ENCODE peak calls at places on chromosomes 2 and 18, in eight cellular contexts. One of them, this sample, is unnamed.

GRCh38 chr2:217857624-217858506 is 144.9 kb downstream of the TNS1 start:
- ATAC-seq in body of pancreas: no peak
- ATAC-seq in right lobe of liver: no peak
- ATAC-seq in A549: no peak
- ATAC-seq in upper lobe of left lung: no peak
- ATAC-seq in IMR-90: no peak
- ATAC-seq in heart left ventricle: peak; percentile 80
- ATAC-seq in HCT116: no peak
- ATAC-seq in this sample: peak; percentile 27

GRCh38 chr18:54879691-54880090 is 51.4 kb downstream of the RAB27B start:
- ATAC-seq in body of pancreas: no peak
- ATAC-seq in right lobe of liver: peak; percentile 32
- ATAC-seq in A549: no peak
- ATAC-seq in upper lobe of left lung: no peak
- ATAC-seq in IMR-90: no peak
- ATAC-seq in heart left ventricle: no peak
- ATAC-seq in HCT116: no peak
- ATAC-seq in this sample: no peak

GRCh38 chr2:28319118-28320008 is 73.3 kb upstream of the FOSL2 start:
- ATAC-seq in body of pancreas: no peak
- ATAC-seq in right lobe of liver: no peak
- ATAC-seq in A549: no peak
- ATAC-seq in upper lobe of left lung: no peak
- ATAC-seq in IMR-90: no peak
- ATAC-seq in heart left ventricle: no peak
- ATAC-seq in HCT116: no peak
- ATAC-seq in this sample: no peak

GRCh38 chr2:149598014-149598395 is 10.4 kb upstream of the MMADHC start:
- ATAC-seq in body of pancreas: no peak
- ATAC-seq in right lobe of liver: peak; percentile 10
- ATAC-seq in A549: peak; percentile 78
- ATAC-seq in upper lobe of left lung: peak; percentile 46
- ATAC-seq in IMR-90: peak; percentile 56
- ATAC-seq in heart left ventricle: peak; percentile 42
- ATAC-seq in HCT116: peak; percentile 53
- ATAC-seq in this sample: peak; percentile 35

GRCh38 chr2:144052103-144052502 is 467.8 kb downstream of the ZEB2 start:
- ATAC-seq in body of pancreas: no peak
- ATAC-seq in right lobe of liver: no peak
- ATAC-seq in A549: no peak
- ATAC-seq in upper lobe of left lung: no peak
- ATAC-seq in IMR-90: no peak
- ATAC-seq in heart left ventricle: no peak
- ATAC-seq in HCT116: no peak
- ATAC-seq in this sample: no peak

GRCh38 chr2:72027426-72028161 is 120.1 kb downstream of the CYP26B1 start:
- ATAC-seq in body of pancreas: no peak
- ATAC-seq in right lobe of liver: no peak
- ATAC-seq in A549: no peak
- ATAC-seq in upper lobe of left lung: no peak
- ATAC-seq in IMR-90: no peak
- ATAC-seq in heart left ventricle: no peak
- ATAC-seq in HCT116: peak; percentile 68
- ATAC-seq in this sample: no peak

GRCh38 chr2:37985333-37985732 is 60.2 kb downstream of the RMDN2 start:
- ATAC-seq in body of pancreas: no peak
- ATAC-seq in right lobe of liver: no peak
- ATAC-seq in A549: no peak
- ATAC-seq in upper lobe of left lung: no peak
- ATAC-seq in IMR-90: peak; percentile 48
- ATAC-seq in heart left ventricle: no peak
- ATAC-seq in HCT116: no peak
- ATAC-seq in this sample: no peak

GRCh38 chr2:15979759-15980604 is 39.6 kb downstream of the MYCN start:
- ATAC-seq in body of pancreas: no peak
- ATAC-seq in right lobe of liver: no peak
- ATAC-seq in A549: no peak
- ATAC-seq in upper lobe of left lung: no peak
- ATAC-seq in IMR-90: no peak
- ATAC-seq in heart left ventricle: no peak
- ATAC-seq in HCT116: no peak
- ATAC-seq in this sample: no peak

GRCh38 chr2:221747289-221747972 is 175.3 kb upstream of the EPHA4 start:
- ATAC-seq in body of pancreas: no peak
- ATAC-seq in right lobe of liver: no peak
- ATAC-seq in A549: no peak
- ATAC-seq in upper lobe of left lung: no peak
- ATAC-seq in IMR-90: no peak
- ATAC-seq in heart left ventricle: no peak
- ATAC-seq in HCT116: no peak
- ATAC-seq in this sample: no peak

GRCh38 chr2:119178811-119179601 is 20.5 kb upstream of the C1QL2 start:
- ATAC-seq in body of pancreas: peak; percentile 71
- ATAC-seq in right lobe of liver: no peak
- ATAC-seq in A549: peak; percentile 9
- ATAC-seq in upper lobe of left lung: no peak
- ATAC-seq in IMR-90: peak; percentile 45
- ATAC-seq in heart left ventricle: peak; percentile 19
- ATAC-seq in HCT116: no peak
- ATAC-seq in this sample: no peak

GRCh38 chr2:213229814-213230213 is 54.5 kb upstream of the SPAG16 start:
- ATAC-seq in body of pancreas: no peak
- ATAC-seq in right lobe of liver: no peak
- ATAC-seq in A549: peak; percentile 77
- ATAC-seq in upper lobe of left lung: no peak
- ATAC-seq in IMR-90: no peak
- ATAC-seq in heart left ventricle: no peak
- ATAC-seq in HCT116: no peak
- ATAC-seq in this sample: no peak

GRCh38 chr2:213233438-213234330 is 50.6 kb upstream of the SPAG16 start:
- ATAC-seq in body of pancreas: no peak
- ATAC-seq in right lobe of liver: no peak
- ATAC-seq in A549: no peak
- ATAC-seq in upper lobe of left lung: no peak
- ATAC-seq in IMR-90: no peak
- ATAC-seq in heart left ventricle: no peak
- ATAC-seq in HCT116: no peak
- ATAC-seq in this sample: no peak

GRCh38 chr2:213232649-213233437 is 51.4 kb upstream of the SPAG16 start:
- ATAC-seq in body of pancreas: no peak
- ATAC-seq in right lobe of liver: no peak
- ATAC-seq in A549: peak; percentile 39
- ATAC-seq in upper lobe of left lung: no peak
- ATAC-seq in IMR-90: peak; percentile 53
- ATAC-seq in heart left ventricle: no peak
- ATAC-seq in HCT116: no peak
- ATAC-seq in this sample: no peak

GRCh38 chr2:213234641-213235040 is 49.6 kb upstream of the SPAG16 start:
- ATAC-seq in body of pancreas: no peak
- ATAC-seq in right lobe of liver: no peak
- ATAC-seq in A549: no peak
- ATAC-seq in upper lobe of left lung: no peak
- ATAC-seq in IMR-90: no peak
- ATAC-seq in heart left ventricle: no peak
- ATAC-seq in HCT116: no peak
- ATAC-seq in this sample: no peak

GRCh38 chr2:213231966-213232365 is 52.3 kb upstream of the SPAG16 start:
- ATAC-seq in body of pancreas: no peak
- ATAC-seq in right lobe of liver: no peak
- ATAC-seq in A549: no peak
- ATAC-seq in upper lobe of left lung: no peak
- ATAC-seq in IMR-90: no peak
- ATAC-seq in heart left ventricle: no peak
- ATAC-seq in HCT116: no peak
- ATAC-seq in this sample: no peak
- TF ChIP-seq POLR2A in body of pancreas: no peak
- TF ChIP-seq POLR2A in right lobe of liver: no peak
- TF ChIP-seq POLR2A in A549: no peak
- TF ChIP-seq POLR2A in upper lobe of left lung: no peak
- TF ChIP-seq POLR2A in IMR-90: no peak
- TF ChIP-seq POLR2A in heart left ventricle: no peak
- TF ChIP-seq POLR2A in HCT116: no peak
- TF ChIP-seq POLR2A in this sample: no peak

GRCh38 chr2:181892795-181893435 is 1.4 kb downstream of the ITPRID2 start:
- ATAC-seq in body of pancreas: no peak
- ATAC-seq in right lobe of liver: no peak
- ATAC-seq in A549: no peak
- ATAC-seq in upper lobe of left lung: no peak
- ATAC-seq in IMR-90: no peak
- ATAC-seq in heart left ventricle: no peak
- ATAC-seq in HCT116: no peak
- ATAC-seq in this sample: no peak
- TF ChIP-seq POLR2A in body of pancreas: no peak
- TF ChIP-seq POLR2A in right lobe of liver: no peak
- TF ChIP-seq POLR2A in A549: no peak
- TF ChIP-seq POLR2A in upper lobe of left lung: peak; percentile 4
- TF ChIP-seq POLR2A in IMR-90: no peak
- TF ChIP-seq POLR2A in heart left ventricle: no peak
- TF ChIP-seq POLR2A in HCT116: no peak
- TF ChIP-seq POLR2A in this sample: no peak

GRCh38 chr18:25497395-25497794 is 145.4 kb upstream of the ZNF521 start:
- ATAC-seq in body of pancreas: no peak
- ATAC-seq in right lobe of liver: no peak
- ATAC-seq in A549: no peak
- ATAC-seq in upper lobe of left lung: no peak
- ATAC-seq in IMR-90: peak; percentile 67
- ATAC-seq in heart left ventricle: no peak
- ATAC-seq in HCT116: no peak
- ATAC-seq in this sample: no peak
- TF ChIP-seq POLR2A in body of pancreas: no peak
- TF ChIP-seq POLR2A in right lobe of liver: no peak
- TF ChIP-seq POLR2A in A549: no peak
- TF ChIP-seq POLR2A in upper lobe of left lung: no peak
- TF ChIP-seq POLR2A in IMR-90: no peak
- TF ChIP-seq POLR2A in heart left ventricle: no peak
- TF ChIP-seq POLR2A in HCT116: no peak
- TF ChIP-seq POLR2A in this sample: no peak

GRCh38 chr2:66862871-66863650 is 428.1 kb downstream of the MEIS1 start:
- ATAC-seq in body of pancreas: no peak
- ATAC-seq in right lobe of liver: no peak
- ATAC-seq in A549: no peak
- ATAC-seq in upper lobe of left lung: peak; percentile 71
- ATAC-seq in IMR-90: peak; percentile 74
- ATAC-seq in heart left ventricle: no peak
- ATAC-seq in HCT116: no peak
- ATAC-seq in this sample: peak; percentile 90
- TF ChIP-seq POLR2A in body of pancreas: no peak
- TF ChIP-seq POLR2A in right lobe of liver: no peak
- TF ChIP-seq POLR2A in A549: no peak
- TF ChIP-seq POLR2A in upper lobe of left lung: no peak
- TF ChIP-seq POLR2A in IMR-90: no peak
- TF ChIP-seq POLR2A in heart left ventricle: no peak
- TF ChIP-seq POLR2A in HCT116: no peak
- TF ChIP-seq POLR2A in this sample: no peak

DNA sequence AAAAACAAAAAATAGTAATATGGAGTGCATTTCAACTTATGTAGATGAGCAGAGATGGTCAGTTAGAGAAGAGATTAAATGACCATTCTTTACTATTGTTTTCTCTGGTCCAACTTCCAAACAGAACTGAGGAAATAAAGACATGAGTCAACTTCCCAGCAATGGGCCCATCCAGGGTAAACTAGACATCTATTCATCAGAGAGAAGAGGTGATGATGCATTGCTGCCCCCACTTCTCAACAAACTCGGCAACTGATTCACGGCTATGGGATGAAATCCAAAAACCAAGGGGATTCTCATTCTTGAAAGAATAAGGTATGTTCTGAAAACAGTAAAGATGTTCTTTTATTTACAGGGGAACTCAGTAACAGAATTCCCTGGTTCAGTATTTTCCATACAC is 190.7 kb downstream of the RDH14 start:
- ATAC-seq in body of pancreas: no peak
- ATAC-seq in right lobe of liver: no peak
- ATAC-seq in A549: no peak
- ATAC-seq in upper lobe of left lung: no peak
- ATAC-seq in IMR-90: peak; percentile 42
- ATAC-seq in heart left ventricle: no peak
- ATAC-seq in HCT116: no peak
- ATAC-seq in this sample: no peak
- TF ChIP-seq POLR2A in body of pancreas: no peak
- TF ChIP-seq POLR2A in right lobe of liver: no peak
- TF ChIP-seq POLR2A in A549: no peak
- TF ChIP-seq POLR2A in upper lobe of left lung: no peak
- TF ChIP-seq POLR2A in IMR-90: no peak
- TF ChIP-seq POLR2A in heart left ventricle: no peak
- TF ChIP-seq POLR2A in HCT116: no peak
- TF ChIP-seq POLR2A in this sample: no peak

GRCh38 chr18:41954827-41955613 is at the start of gene PIK3C3:
- ATAC-seq in body of pancreas: peak; percentile 100
- ATAC-seq in right lobe of liver: peak; percentile 100
- ATAC-seq in A549: peak; percentile 98
- ATAC-seq in upper lobe of left lung: peak; percentile 100
- ATAC-seq in IMR-90: peak; percentile 97
- ATAC-seq in heart left ventricle: peak; percentile 98
- ATAC-seq in HCT116: peak; percentile 96
- ATAC-seq in this sample: peak; percentile 99
- TF ChIP-seq POLR2A in body of pancreas: peak; percentile 66
- TF ChIP-seq POLR2A in right lobe of liver: peak; percentile 39
- TF ChIP-seq POLR2A in A549: peak; percentile 16
- TF ChIP-seq POLR2A in upper lobe of left lung: peak; percentile 63
- TF ChIP-seq POLR2A in IMR-90: peak; percentile 87
- TF ChIP-seq POLR2A in heart left ventricle: no peak
- TF ChIP-seq POLR2A in HCT116: no peak
- TF ChIP-seq POLR2A in this sample: no peak

DNA sequence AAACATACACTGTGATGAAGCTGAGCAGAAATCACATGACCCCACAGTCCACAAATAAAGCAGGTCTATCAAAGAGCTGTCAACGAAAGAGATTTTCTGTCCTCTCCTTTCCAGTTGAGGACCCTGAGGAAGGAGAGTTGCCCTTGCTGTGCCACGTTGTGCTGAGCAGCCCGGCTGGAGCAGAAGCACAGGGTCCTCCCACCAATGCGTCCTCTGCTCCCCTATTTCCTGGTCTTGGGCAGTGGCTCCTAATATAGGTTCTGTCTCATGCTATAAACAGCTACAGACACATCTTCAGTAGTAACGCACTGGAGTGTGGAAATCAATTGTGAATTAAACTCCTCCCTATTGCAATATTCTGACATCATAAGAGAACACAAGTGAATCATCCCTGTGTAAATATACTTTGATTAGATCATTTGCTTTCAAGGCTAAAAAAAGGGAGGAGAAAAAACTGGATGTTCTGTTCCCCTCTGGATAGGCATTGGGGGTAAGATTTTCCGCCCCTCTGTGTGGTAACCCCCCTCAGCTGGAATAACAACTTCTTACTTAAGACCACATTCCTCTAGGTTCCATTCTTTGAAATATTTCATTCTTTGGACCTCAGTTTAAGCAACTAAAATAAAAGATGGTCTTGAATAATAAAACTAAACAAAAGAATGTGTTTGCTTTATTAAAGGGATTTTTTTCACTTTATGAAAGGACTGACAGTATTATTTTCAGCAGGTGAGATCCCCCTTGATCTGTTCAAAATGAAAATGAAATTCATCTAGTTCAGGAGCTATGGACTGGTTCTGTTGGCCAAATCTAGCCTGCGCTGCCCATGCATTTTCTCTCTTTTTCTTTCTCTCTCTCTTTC is 8.3 kb upstream of the RHOB start:
- ATAC-seq in body of pancreas: peak; percentile 77
- ATAC-seq in right lobe of liver: peak; percentile 79
- ATAC-seq in A549: peak; percentile 86
- ATAC-seq in upper lobe of left lung: peak; percentile 90
- ATAC-seq in IMR-90: peak; percentile 79
- ATAC-seq in heart left ventricle: peak; percentile 49
- ATAC-seq in HCT116: peak; percentile 1
- ATAC-seq in this sample: peak; percentile 88
- TF ChIP-seq POLR2A in body of pancreas: peak; percentile 69
- TF ChIP-seq POLR2A in right lobe of liver: peak; percentile 99
- TF ChIP-seq POLR2A in A549: no peak
- TF ChIP-seq POLR2A in upper lobe of left lung: no peak
- TF ChIP-seq POLR2A in IMR-90: no peak
- TF ChIP-seq POLR2A in heart left ventricle: no peak
- TF ChIP-seq POLR2A in HCT116: no peak
- TF ChIP-seq POLR2A in this sample: peak; percentile 43